ENCODE peak calls at places on chromosomes 7 and 10, in eight cellular contexts. One of them, this sample, is unnamed.

GRCh38 chr10:92181575-92181974 is 109.3 kb downstream of the CPEB3 start:
- DNase-seq in Calu3: no peak
- DNase-seq in AG09319: no peak
- DNase-seq in fibroblast of the aortic adventitia: no peak
- DNase-seq in PC-3: peak
- DNase-seq in astrocyte of the spinal cord: no peak
- DNase-seq in H9: no peak
- DNase-seq in AG09309: no peak
- DNase-seq in this sample: peak

GRCh38 chr10:87523731-87524130 is 19.0 kb downstream of the MINPP1 start:
- DNase-seq in H9: no peak
- DNase-seq in astrocyte of the spinal cord: no peak
- DNase-seq in Calu3: no peak
- DNase-seq in fibroblast of the aortic adventitia: no peak
- DNase-seq in PC-3: no peak
- DNase-seq in AG09309: no peak
- DNase-seq in AG09319: no peak
- DNase-seq in this sample: no peak

GRCh38 chr7:142963993-142964392 is 1.8 kb upstream of the KEL start:
- DNase-seq in PC-3: no peak
- DNase-seq in AG09309: no peak
- DNase-seq in AG09319: no peak
- DNase-seq in astrocyte of the spinal cord: no peak
- DNase-seq in fibroblast of the aortic adventitia: no peak
- DNase-seq in H9: no peak
- DNase-seq in Calu3: no peak
- DNase-seq in this sample: no peak

GRCh38 chr7:34839645-34840044 is 181.6 kb downstream of the NPSR1 start:
- DNase-seq in Calu3: peak
- DNase-seq in AG09319: no peak
- DNase-seq in fibroblast of the aortic adventitia: no peak
- DNase-seq in AG09309: no peak
- DNase-seq in H9: no peak
- DNase-seq in PC-3: no peak
- DNase-seq in astrocyte of the spinal cord: no peak
- DNase-seq in this sample: no peak

GRCh38 chr7:33779216-33779615 is 126.1 kb upstream of the BMPER start:
- DNase-seq in astrocyte of the spinal cord: no peak
- DNase-seq in H9: no peak
- DNase-seq in AG09309: no peak
- DNase-seq in PC-3: no peak
- DNase-seq in fibroblast of the aortic adventitia: no peak
- DNase-seq in AG09319: no peak
- DNase-seq in Calu3: no peak
- DNase-seq in this sample: no peak

GRCh38 chr7:77516085-77516484 is 21.0 kb upstream of the PTPN12 start:
- DNase-seq in H9: no peak
- DNase-seq in AG09319: no peak
- DNase-seq in astrocyte of the spinal cord: no peak
- DNase-seq in AG09309: no peak
- DNase-seq in fibroblast of the aortic adventitia: no peak
- DNase-seq in Calu3: no peak
- DNase-seq in PC-3: no peak
- DNase-seq in this sample: no peak

GRCh38 chr10:37442882-37443281 is 317.5 kb downstream of the ANKRD30A start:
- DNase-seq in H9: no peak
- DNase-seq in Calu3: no peak
- DNase-seq in fibroblast of the aortic adventitia: no peak
- DNase-seq in AG09309: no peak
- DNase-seq in astrocyte of the spinal cord: no peak
- DNase-seq in PC-3: no peak
- DNase-seq in AG09319: no peak
- DNase-seq in this sample: no peak

GRCh38 chr10:32054087-32054486 is 2.1 kb downstream of the KIF5B start:
- DNase-seq in AG09309: peak
- DNase-seq in H9: no peak
- DNase-seq in AG09319: no peak
- DNase-seq in Calu3: no peak
- DNase-seq in fibroblast of the aortic adventitia: peak
- DNase-seq in PC-3: peak
- DNase-seq in astrocyte of the spinal cord: peak
- DNase-seq in this sample: no peak

GRCh38 chr7:116595063-116595462 is 70.2 kb downstream of the CAV1 start:
- DNase-seq in AG09309: no peak
- DNase-seq in fibroblast of the aortic adventitia: no peak
- DNase-seq in astrocyte of the spinal cord: no peak
- DNase-seq in PC-3: no peak
- DNase-seq in Calu3: no peak
- DNase-seq in AG09319: no peak
- DNase-seq in H9: no peak
- DNase-seq in this sample: no peak

GRCh38 chr7:116601426-116601825 is 70.6 kb upstream of the MET start:
- DNase-seq in Calu3: no peak
- DNase-seq in fibroblast of the aortic adventitia: no peak
- DNase-seq in AG09319: no peak
- DNase-seq in PC-3: no peak
- DNase-seq in astrocyte of the spinal cord: no peak
- DNase-seq in AG09309: no peak
- DNase-seq in H9: no peak
- DNase-seq in this sample: no peak

GRCh38 chr7:116597384-116597783 is 72.5 kb downstream of the CAV1 start:
- DNase-seq in AG09319: no peak
- DNase-seq in H9: no peak
- DNase-seq in fibroblast of the aortic adventitia: no peak
- DNase-seq in AG09309: no peak
- DNase-seq in astrocyte of the spinal cord: no peak
- DNase-seq in PC-3: no peak
- DNase-seq in Calu3: no peak
- DNase-seq in this sample: no peak

GRCh38 chr7:116598846-116599245 is 73.2 kb upstream of the MET start:
- DNase-seq in AG09309: no peak
- DNase-seq in Calu3: no peak
- DNase-seq in PC-3: no peak
- DNase-seq in fibroblast of the aortic adventitia: peak
- DNase-seq in astrocyte of the spinal cord: no peak
- DNase-seq in AG09319: no peak
- DNase-seq in H9: no peak
- DNase-seq in this sample: no peak

DNA sequence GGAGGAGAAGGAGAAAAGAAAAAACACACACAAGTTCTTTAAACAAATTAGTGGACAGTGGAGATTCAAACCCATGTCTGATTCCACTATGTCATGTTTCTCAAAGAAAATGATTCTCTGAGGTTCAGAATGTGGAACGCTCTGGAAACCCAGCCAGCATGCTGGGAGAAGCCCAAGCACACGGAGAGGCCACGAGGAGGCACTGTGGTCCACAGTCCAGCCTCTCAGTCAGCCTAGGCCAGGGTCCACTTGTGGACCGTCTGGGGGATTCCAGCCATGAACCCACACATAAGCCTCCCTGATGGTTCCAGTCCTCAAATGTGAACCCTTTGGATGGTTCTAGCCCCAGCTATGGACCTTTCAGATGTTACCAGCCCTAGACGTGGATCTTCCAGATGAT is 73.4 kb downstream of the CAV1 start:
- DNase-seq in Calu3: peak
- DNase-seq in PC-3: peak
- DNase-seq in fibroblast of the aortic adventitia: no peak
- DNase-seq in astrocyte of the spinal cord: no peak
- DNase-seq in AG09319: no peak
- DNase-seq in AG09309: no peak
- DNase-seq in H9: no peak
- DNase-seq in this sample: no peak
- TF ChIP-seq CTCF in Calu3: peak
- TF ChIP-seq CTCF in PC-3: peak
- TF ChIP-seq CTCF in fibroblast of the aortic adventitia: peak
- TF ChIP-seq CTCF in astrocyte of the spinal cord: peak
- TF ChIP-seq CTCF in AG09319: peak
- TF ChIP-seq CTCF in AG09309: peak
- TF ChIP-seq CTCF in H9: peak
- TF ChIP-seq CTCF in this sample: peak

GRCh38 chr7:134327896-134328295 is 11.2 kb upstream of the SLC35B4 start:
- DNase-seq in fibroblast of the aortic adventitia: peak
- DNase-seq in H9: peak
- DNase-seq in astrocyte of the spinal cord: peak
- DNase-seq in Calu3: peak
- DNase-seq in AG09319: peak
- DNase-seq in AG09309: no peak
- DNase-seq in PC-3: peak
- DNase-seq in this sample: peak
- TF ChIP-seq CTCF in fibroblast of the aortic adventitia: peak
- TF ChIP-seq CTCF in H9: peak
- TF ChIP-seq CTCF in astrocyte of the spinal cord: peak
- TF ChIP-seq CTCF in Calu3: no peak
- TF ChIP-seq CTCF in AG09319: peak
- TF ChIP-seq CTCF in AG09309: peak
- TF ChIP-seq CTCF in PC-3: peak
- TF ChIP-seq CTCF in this sample: peak

GRCh38 chr7:107501593-107501992 is 31.7 kb downstream of the GPR22 start:
- DNase-seq in AG09319: no peak
- DNase-seq in fibroblast of the aortic adventitia: peak
- DNase-seq in astrocyte of the spinal cord: peak
- DNase-seq in H9: no peak
- DNase-seq in PC-3: peak
- DNase-seq in Calu3: peak
- DNase-seq in AG09309: no peak
- DNase-seq in this sample: peak
- TF ChIP-seq CTCF in AG09319: peak
- TF ChIP-seq CTCF in fibroblast of the aortic adventitia: peak
- TF ChIP-seq CTCF in astrocyte of the spinal cord: peak
- TF ChIP-seq CTCF in H9: peak
- TF ChIP-seq CTCF in PC-3: peak
- TF ChIP-seq CTCF in Calu3: no peak
- TF ChIP-seq CTCF in AG09309: peak
- TF ChIP-seq CTCF in this sample: peak

DNA sequence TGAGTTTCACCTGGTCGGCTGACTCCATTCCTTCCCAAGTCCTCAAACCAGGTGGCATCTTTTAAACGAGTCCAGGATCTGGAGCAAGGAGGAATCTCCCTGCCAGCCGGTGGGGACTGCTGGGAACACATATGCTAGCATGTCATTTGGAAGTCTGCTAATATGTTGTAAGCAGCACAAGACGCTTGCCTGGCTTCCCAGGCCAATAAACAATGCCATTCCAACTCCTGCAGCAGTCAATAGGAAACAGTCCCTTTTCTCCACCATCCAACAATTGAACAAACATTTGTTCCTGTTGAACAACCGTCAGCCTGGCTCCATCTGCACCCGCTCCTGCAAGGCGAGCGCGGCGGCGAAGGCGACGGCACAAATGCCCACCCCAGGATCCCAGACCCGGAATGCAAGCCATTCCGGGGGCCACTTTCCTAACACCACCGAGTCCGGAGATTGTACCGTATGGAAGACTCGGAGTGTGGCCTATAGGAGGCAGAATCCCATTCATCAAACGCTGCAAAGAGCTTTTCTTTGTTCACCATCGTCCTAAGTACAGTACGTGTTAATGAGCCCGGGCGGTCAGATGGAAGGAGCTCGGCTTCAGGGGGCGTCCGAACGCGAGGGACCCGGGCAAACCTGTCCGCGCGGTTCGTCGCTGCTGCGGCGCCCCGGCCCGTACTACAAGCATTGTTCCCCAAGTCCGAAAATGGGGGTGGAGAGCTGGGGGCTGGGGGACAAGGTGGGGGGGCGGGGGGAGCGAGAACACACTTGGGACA is 1.6 kb downstream of the FAM53B start:
- DNase-seq in PC-3: peak
- DNase-seq in AG09319: no peak
- DNase-seq in fibroblast of the aortic adventitia: no peak
- DNase-seq in astrocyte of the spinal cord: no peak
- DNase-seq in AG09309: no peak
- DNase-seq in H9: no peak
- DNase-seq in Calu3: peak
- DNase-seq in this sample: no peak
- TF ChIP-seq CTCF in PC-3: peak
- TF ChIP-seq CTCF in AG09319: peak
- TF ChIP-seq CTCF in fibroblast of the aortic adventitia: peak
- TF ChIP-seq CTCF in astrocyte of the spinal cord: peak
- TF ChIP-seq CTCF in AG09309: peak
- TF ChIP-seq CTCF in H9: peak
- TF ChIP-seq CTCF in Calu3: no peak
- TF ChIP-seq CTCF in this sample: peak

DNA sequence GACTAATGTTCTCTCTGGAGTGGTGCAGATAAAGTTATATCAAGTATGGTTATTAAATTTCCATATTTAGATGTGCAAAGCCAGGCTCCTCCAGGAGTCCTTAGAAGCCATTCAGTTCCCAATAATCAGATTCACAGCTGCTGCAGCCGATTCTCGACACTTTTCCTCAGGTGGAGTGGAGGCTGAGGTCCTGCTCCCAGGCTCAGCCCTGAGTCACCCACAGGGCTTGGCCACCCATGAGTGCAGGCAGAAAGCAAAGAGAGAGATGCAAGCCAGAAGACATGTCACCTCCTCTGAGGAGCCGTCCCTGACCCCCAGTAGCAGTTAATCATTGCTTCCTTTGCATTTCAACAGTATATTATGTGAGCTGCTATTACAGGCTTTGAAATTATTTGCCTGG is 36.3 kb upstream of the NANOS1 start:
- DNase-seq in AG09309: no peak
- DNase-seq in AG09319: no peak
- DNase-seq in Calu3: no peak
- DNase-seq in astrocyte of the spinal cord: no peak
- DNase-seq in PC-3: no peak
- DNase-seq in fibroblast of the aortic adventitia: no peak
- DNase-seq in H9: no peak
- DNase-seq in this sample: no peak
- TF ChIP-seq CTCF in AG09309: no peak
- TF ChIP-seq CTCF in AG09319: no peak
- TF ChIP-seq CTCF in Calu3: no peak
- TF ChIP-seq CTCF in astrocyte of the spinal cord: no peak
- TF ChIP-seq CTCF in PC-3: no peak
- TF ChIP-seq CTCF in fibroblast of the aortic adventitia: no peak
- TF ChIP-seq CTCF in H9: no peak
- TF ChIP-seq CTCF in this sample: no peak

GRCh38 chr7:135128931-135129330 is 18.9 kb upstream of the TMEM140 start:
- DNase-seq in AG09319: no peak
- DNase-seq in fibroblast of the aortic adventitia: no peak
- DNase-seq in AG09309: no peak
- DNase-seq in PC-3: no peak
- DNase-seq in Calu3: no peak
- DNase-seq in astrocyte of the spinal cord: no peak
- DNase-seq in H9: no peak
- DNase-seq in this sample: no peak

DNA sequence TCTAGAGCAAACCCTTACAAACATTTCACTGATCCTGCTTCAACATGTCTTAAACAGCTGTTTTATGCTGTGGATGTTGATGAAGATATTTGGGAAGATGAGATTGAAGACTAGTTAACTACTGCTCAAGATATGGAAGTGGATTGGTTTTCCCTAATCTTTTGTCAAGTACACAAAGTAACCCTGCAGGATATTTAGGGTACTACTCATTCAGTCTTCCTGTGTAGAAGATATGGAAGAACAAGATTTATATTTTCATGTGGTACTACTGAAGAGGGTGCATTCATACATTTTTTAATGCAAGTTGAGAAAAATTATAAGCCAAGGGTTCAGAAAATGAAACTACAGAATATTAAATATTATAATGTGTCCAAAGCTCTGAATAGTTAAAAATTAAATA is 18.3 kb upstream of the TMEM140 start:
- DNase-seq in fibroblast of the aortic adventitia: no peak
- DNase-seq in AG09309: no peak
- DNase-seq in Calu3: no peak
- DNase-seq in PC-3: peak
- DNase-seq in astrocyte of the spinal cord: no peak
- DNase-seq in H9: no peak
- DNase-seq in AG09319: no peak
- DNase-seq in this sample: no peak
- TF ChIP-seq CTCF in fibroblast of the aortic adventitia: no peak
- TF ChIP-seq CTCF in AG09309: no peak
- TF ChIP-seq CTCF in Calu3: no peak
- TF ChIP-seq CTCF in PC-3: no peak
- TF ChIP-seq CTCF in astrocyte of the spinal cord: no peak
- TF ChIP-seq CTCF in H9: peak
- TF ChIP-seq CTCF in AG09319: no peak
- TF ChIP-seq CTCF in this sample: no peak

This sample was measured in GM13977.